ENCODE peak calls at places on chromosomes 12 and 14, in four cellular contexts. One of them, this sample, is unnamed.

GRCh38 chr12:100868487-100868886 is 73.9 kb downstream of the ANO4 start:
- DNase-seq in HCT116: no peak
- DNase-seq in GM12865: no peak
- DNase-seq in lower lobe of right lung: no peak
- DNase-seq in this sample: no peak

GRCh38 chr14:95388699-95389098 is 69.0 kb upstream of the CLMN start:
- DNase-seq in HCT116: no peak
- DNase-seq in GM12865: no peak
- DNase-seq in lower lobe of right lung: no peak
- DNase-seq in this sample: no peak

GRCh38 chr12:108131657-108132126 is 2.6 kb downstream of the WSCD2 start:
- DNase-seq in HCT116: no peak
- DNase-seq in GM12865: no peak
- DNase-seq in lower lobe of right lung: no peak
- DNase-seq in this sample: no peak

GRCh38 chr12:78194448-78194847 is 363.8 kb downstream of the NAV3 start:
- DNase-seq in HCT116: no peak
- DNase-seq in GM12865: no peak
- DNase-seq in lower lobe of right lung: no peak
- DNase-seq in this sample: no peak

GRCh38 chr14:104826197-104826857 is 25.4 kb downstream of the ZBTB42 start:
- DNase-seq in HCT116: peak; percentile 47
- DNase-seq in GM12865: peak; percentile 88
- DNase-seq in lower lobe of right lung: peak; percentile 93
- DNase-seq in this sample: peak; percentile 92

GRCh38 chr14:102969060-102969791 is 46.8 kb downstream of the AMN start:
- DNase-seq in HCT116: no peak
- DNase-seq in GM12865: no peak
- DNase-seq in lower lobe of right lung: no peak
- DNase-seq in this sample: no peak

GRCh38 chr12:31591308-31591901 is 469 bp upstream of the DENND5B start:
- DNase-seq in HCT116: no peak
- DNase-seq in GM12865: peak; percentile 85
- DNase-seq in lower lobe of right lung: no peak
- DNase-seq in this sample: peak; percentile 38

GRCh38 chr12:120522568-120522967 is 6.4 kb downstream of the COQ5 start:
- DNase-seq in HCT116: no peak
- DNase-seq in GM12865: no peak
- DNase-seq in lower lobe of right lung: no peak
- DNase-seq in this sample: no peak

GRCh38 chr12:52152905-52153317 is 38.9 kb downstream of the KRT80 start:
- DNase-seq in HCT116: no peak
- DNase-seq in GM12865: no peak
- DNase-seq in lower lobe of right lung: no peak
- DNase-seq in this sample: no peak

GRCh38 chr12:17301544-17301943 is 695.6 kb upstream of the LMO3 start:
- DNase-seq in HCT116: no peak
- DNase-seq in GM12865: no peak
- DNase-seq in lower lobe of right lung: no peak
- DNase-seq in this sample: no peak

GRCh38 chr12:124411291-124411878 is 116.5 kb downstream of the RFLNA start:
- DNase-seq in HCT116: no peak
- DNase-seq in GM12865: no peak
- DNase-seq in lower lobe of right lung: no peak
- DNase-seq in this sample: no peak

GRCh38 chr14:76267322-76268012 is 108.5 kb upstream of the ESRRB start:
- DNase-seq in HCT116: no peak
- DNase-seq in GM12865: no peak
- DNase-seq in lower lobe of right lung: peak; percentile 59
- DNase-seq in this sample: peak; percentile 31

GRCh38 chr14:90301580-90302181 is 30.1 kb downstream of the NRDE2 start:
- DNase-seq in HCT116: no peak
- DNase-seq in GM12865: peak; percentile 18
- DNase-seq in lower lobe of right lung: no peak
- DNase-seq in this sample: no peak

GRCh38 chr12:130300090-130300489 is 37.6 kb upstream of the PIWIL1 start:
- DNase-seq in HCT116: no peak
- DNase-seq in GM12865: no peak
- DNase-seq in lower lobe of right lung: no peak
- DNase-seq in this sample: no peak

DNA sequence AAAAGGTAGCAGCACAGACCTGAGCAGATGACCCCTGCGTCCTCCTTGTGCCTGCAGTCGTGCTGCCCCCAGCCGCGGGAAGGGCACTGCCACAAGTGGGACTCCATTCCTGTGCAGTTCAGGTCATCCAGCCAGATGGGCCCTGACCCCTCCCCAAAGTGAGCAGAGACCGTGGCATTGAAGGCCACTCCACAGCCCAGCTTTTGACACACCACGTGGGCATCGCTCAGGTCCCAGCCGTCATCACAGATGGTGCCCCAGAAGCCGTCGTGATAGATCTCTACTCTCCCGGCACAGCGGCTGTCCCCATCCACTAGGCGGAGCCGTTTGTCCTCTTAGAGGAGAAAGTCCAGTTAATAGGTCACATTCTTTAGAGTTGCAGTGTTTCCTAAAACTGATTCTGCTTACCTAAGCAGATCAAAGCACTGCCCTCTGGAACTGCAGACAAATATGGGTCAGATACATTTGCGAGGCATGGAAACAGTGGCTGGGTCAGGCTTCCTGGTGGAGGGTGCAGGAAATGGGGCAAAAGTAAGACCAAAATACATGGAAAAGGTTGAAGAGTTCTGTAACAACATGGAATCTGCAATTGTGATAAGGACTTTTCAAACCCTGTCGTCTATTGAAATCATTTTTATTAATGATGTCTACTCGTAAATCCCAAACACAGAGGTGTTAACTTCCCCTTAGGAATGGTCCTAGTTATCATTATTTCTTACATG is 69.4 kb downstream of the CD163L1 start:
- DNase-seq in HCT116: peak; percentile 47
- DNase-seq in GM12865: peak; percentile 50
- DNase-seq in lower lobe of right lung: peak; percentile 61
- DNase-seq in this sample: peak; percentile 40
- TF ChIP-seq CTCF in HCT116: peak; percentile 82
- TF ChIP-seq CTCF in GM12865: peak; percentile 57
- TF ChIP-seq CTCF in lower lobe of right lung: peak; percentile 48
- TF ChIP-seq CTCF in this sample: peak; percentile 51

GRCh38 chr14:75127903-75128595 is 1.2 kb upstream of the NEK9 start:
- DNase-seq in HCT116: no peak
- DNase-seq in GM12865: no peak
- DNase-seq in lower lobe of right lung: no peak
- DNase-seq in this sample: no peak

GRCh38 chr14:75134644-75135043 is 7.8 kb upstream of the NEK9 start:
- DNase-seq in HCT116: no peak
- DNase-seq in GM12865: no peak
- DNase-seq in lower lobe of right lung: no peak
- DNase-seq in this sample: no peak

GRCh38 chr14:75128596-75128990 is 1.7 kb upstream of the NEK9 start:
- DNase-seq in HCT116: no peak
- DNase-seq in GM12865: no peak
- DNase-seq in lower lobe of right lung: no peak
- DNase-seq in this sample: no peak

GRCh38 chr14:75133597-75133996 is 6.7 kb upstream of the NEK9 start:
- DNase-seq in HCT116: no peak
- DNase-seq in GM12865: no peak
- DNase-seq in lower lobe of right lung: no peak
- DNase-seq in this sample: no peak

DNA sequence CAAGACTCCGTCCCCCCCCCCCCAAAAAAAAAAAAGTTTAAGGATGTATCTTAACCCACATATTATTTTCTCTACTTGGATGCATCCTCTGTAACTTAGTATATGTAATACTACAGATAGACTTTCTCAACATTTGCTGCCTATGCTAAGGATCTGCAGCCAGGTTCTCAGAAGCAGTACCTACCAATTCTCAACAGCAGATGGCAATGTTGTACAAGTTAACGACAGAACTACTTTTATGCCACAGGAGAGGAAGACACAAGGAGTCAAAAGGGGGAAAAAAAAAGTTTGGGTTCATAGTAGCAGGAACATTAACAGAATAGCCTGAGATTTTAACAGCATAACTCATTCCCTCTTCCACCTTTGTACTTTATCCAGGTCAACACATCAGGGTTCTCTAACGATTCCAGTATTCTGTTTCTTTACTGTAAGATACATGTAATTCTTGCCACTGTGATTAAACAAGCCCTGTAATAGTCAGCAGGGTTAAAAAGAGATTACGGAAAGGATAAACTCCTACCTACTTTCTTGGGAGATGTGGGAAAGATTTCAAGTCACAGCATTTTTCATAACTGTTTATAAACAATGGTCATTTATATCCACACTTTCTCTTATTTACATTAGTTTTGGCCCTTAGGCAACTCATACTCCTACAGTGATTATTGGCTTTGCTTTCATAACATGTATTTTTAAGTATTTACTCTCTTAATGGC is 5.7 kb upstream of the NEK9 start:
- DNase-seq in HCT116: peak; percentile 65
- DNase-seq in GM12865: peak; percentile 77
- DNase-seq in lower lobe of right lung: no peak
- DNase-seq in this sample: peak; percentile 40
- TF ChIP-seq CTCF in HCT116: peak; percentile 64
- TF ChIP-seq CTCF in GM12865: peak; percentile 59
- TF ChIP-seq CTCF in lower lobe of right lung: peak; percentile 72
- TF ChIP-seq CTCF in this sample: peak; percentile 72

GRCh38 chr12:85390281-85390680 is 110.3 kb downstream of the ALX1 start:
- DNase-seq in HCT116: no peak
- DNase-seq in GM12865: no peak
- DNase-seq in lower lobe of right lung: no peak
- DNase-seq in this sample: no peak

GRCh38 chr12:85392508-85392907 is 112.5 kb downstream of the ALX1 start:
- DNase-seq in HCT116: no peak
- DNase-seq in GM12865: no peak
- DNase-seq in lower lobe of right lung: no peak
- DNase-seq in this sample: no peak

DNA sequence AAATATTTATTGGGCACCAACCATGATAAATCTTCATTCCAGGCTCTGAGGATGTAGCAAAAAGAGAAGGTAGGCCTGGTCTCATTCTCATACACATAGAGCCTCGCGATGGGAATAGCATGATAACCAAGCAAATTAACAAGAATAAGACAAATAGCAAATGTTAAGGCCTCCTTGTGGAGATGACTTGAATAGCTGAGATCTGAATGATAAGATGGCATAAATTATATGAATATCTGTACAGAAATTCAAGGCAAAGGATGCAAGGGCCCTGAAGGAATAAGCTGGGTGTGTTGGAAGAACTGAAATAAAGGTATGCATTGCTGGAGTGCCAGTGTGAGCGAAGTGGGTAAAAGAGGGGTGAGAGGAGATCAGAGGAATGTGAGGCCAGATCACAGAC is 114.8 kb downstream of the ALX1 start:
- DNase-seq in HCT116: no peak
- DNase-seq in GM12865: no peak
- DNase-seq in lower lobe of right lung: no peak
- DNase-seq in this sample: no peak
- TF ChIP-seq CTCF in HCT116: no peak
- TF ChIP-seq CTCF in GM12865: no peak
- TF ChIP-seq CTCF in lower lobe of right lung: no peak
- TF ChIP-seq CTCF in this sample: no peak

GRCh38 chr14:92481811-92482559 is 31.6 kb upstream of the RIN3 start:
- DNase-seq in HCT116: no peak
- DNase-seq in GM12865: no peak
- DNase-seq in lower lobe of right lung: no peak
- DNase-seq in this sample: no peak

GRCh38 chr14:92484132-92484823 is 29.3 kb upstream of the RIN3 start:
- DNase-seq in HCT116: no peak
- DNase-seq in GM12865: no peak
- DNase-seq in lower lobe of right lung: no peak
- DNase-seq in this sample: no peak

GRCh38 chr14:92482621-92483319 is 30.8 kb upstream of the RIN3 start:
- DNase-seq in HCT116: no peak
- DNase-seq in GM12865: no peak
- DNase-seq in lower lobe of right lung: no peak
- DNase-seq in this sample: no peak

GRCh38 chr14:92480856-92481255 is 32.7 kb upstream of the RIN3 start:
- DNase-seq in HCT116: no peak
- DNase-seq in GM12865: no peak
- DNase-seq in lower lobe of right lung: no peak
- DNase-seq in this sample: no peak

GRCh38 chr14:92481386-92481785 is 32.2 kb upstream of the RIN3 start:
- DNase-seq in HCT116: no peak
- DNase-seq in GM12865: no peak
- DNase-seq in lower lobe of right lung: no peak
- DNase-seq in this sample: no peak
- TF ChIP-seq CTCF in HCT116: peak; percentile 33
- TF ChIP-seq CTCF in GM12865: no peak
- TF ChIP-seq CTCF in lower lobe of right lung: no peak
- TF ChIP-seq CTCF in this sample: no peak

GRCh38 chr14:88628452-88628851 is 65.6 kb downstream of the ZC3H14 start:
- DNase-seq in HCT116: no peak
- DNase-seq in GM12865: no peak
- DNase-seq in lower lobe of right lung: no peak
- DNase-seq in this sample: no peak
- TF ChIP-seq CTCF in HCT116: no peak
- TF ChIP-seq CTCF in GM12865: no peak
- TF ChIP-seq CTCF in lower lobe of right lung: no peak
- TF ChIP-seq CTCF in this sample: no peak

GRCh38 chr14:21866479-21866878 is 192.9 kb upstream of the OR4E1 start:
- DNase-seq in HCT116: no peak
- DNase-seq in GM12865: no peak
- DNase-seq in lower lobe of right lung: no peak
- DNase-seq in this sample: no peak
- TF ChIP-seq CTCF in HCT116: no peak
- TF ChIP-seq CTCF in GM12865: no peak
- TF ChIP-seq CTCF in lower lobe of right lung: no peak
- TF ChIP-seq CTCF in this sample: no peak

GRCh38 chr12:53474819-53475218 is 22.9 kb downstream of the PCBP2 start:
- DNase-seq in HCT116: no peak
- DNase-seq in GM12865: no peak
- DNase-seq in lower lobe of right lung: no peak
- DNase-seq in this sample: no peak
- TF ChIP-seq CTCF in HCT116: no peak
- TF ChIP-seq CTCF in GM12865: no peak
- TF ChIP-seq CTCF in lower lobe of right lung: no peak
- TF ChIP-seq CTCF in this sample: no peak

DNA sequence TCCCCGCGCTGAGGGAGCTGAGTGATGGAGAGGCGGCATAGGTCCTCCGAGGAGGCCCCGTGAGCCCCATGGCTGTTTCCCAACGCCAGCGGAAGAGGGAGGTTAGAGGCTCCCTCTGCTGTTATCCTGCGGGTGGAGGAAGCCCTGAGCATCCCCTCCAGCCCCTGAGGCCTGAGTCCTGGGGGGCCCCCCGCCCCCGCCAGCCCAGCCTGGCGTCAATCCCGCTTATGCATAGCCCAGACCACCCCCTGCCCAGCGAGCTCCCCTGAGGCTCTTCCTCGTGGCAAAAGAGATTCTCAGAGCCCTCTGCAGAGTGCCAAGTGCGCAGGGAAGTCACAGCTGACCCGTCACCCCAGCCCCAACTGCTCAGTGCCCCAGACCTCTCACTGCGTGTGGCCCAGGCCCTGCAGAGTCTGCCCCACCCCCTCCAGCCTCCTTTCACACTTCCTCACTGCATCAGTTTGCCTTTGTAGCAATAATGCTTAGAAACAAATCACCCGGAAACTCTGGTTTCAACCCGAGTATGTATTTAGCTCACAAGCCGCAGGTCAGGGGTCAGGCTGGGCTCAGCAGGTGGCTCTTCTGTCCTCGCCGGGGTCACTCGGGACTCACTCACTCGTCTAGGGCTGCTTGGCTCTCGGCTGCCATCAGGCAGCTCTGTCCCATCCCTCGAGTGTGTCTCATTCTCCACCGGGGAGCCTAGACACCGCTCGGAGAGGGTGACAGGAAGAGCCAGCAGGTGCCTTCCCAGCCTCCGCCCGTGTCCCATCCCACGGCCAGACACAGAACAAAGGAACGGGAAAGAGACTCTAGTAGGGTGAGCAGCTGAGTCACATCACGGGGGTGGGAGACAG is 44.8 kb upstream of the GALNT9 start:
- DNase-seq in HCT116: no peak
- DNase-seq in GM12865: no peak
- DNase-seq in lower lobe of right lung: no peak
- DNase-seq in this sample: no peak
- TF ChIP-seq CTCF in HCT116: no peak
- TF ChIP-seq CTCF in GM12865: no peak
- TF ChIP-seq CTCF in lower lobe of right lung: no peak
- TF ChIP-seq CTCF in this sample: no peak

This sample was measured in GM10248.